ENCODE peak calls at places on chromosome 18, in eight cellular contexts. X, L, U, J, M, A, K and O are unnamed samples.

GRCh38 chr18:46481847-46482245 is 175.2 kb downstream of the LOXHD1 start:
- DNase-seq in X (peak), L (peak), U (no peak), J (no peak), M (no peak), A (no peak), K (no peak), O (no peak)

GRCh38 chr18:7164610-7165009 is 47.0 kb upstream of the LAMA1 start:
- DNase-seq in X (peak), L (peak), U (no peak), J (no peak), M (no peak), A (no peak), K (no peak), O (peak)

GRCh38 chr18:44725300-44726096 is 44.8 kb downstream of the SETBP1 start:
- DNase-seq in X (peak), L (peak), U (peak), J (no peak), M (no peak), A (no peak), K (no peak), O (peak)

GRCh38 chr18:4040391-4041172 is 414.5 kb downstream of the DLGAP1 start:
- DNase-seq in X (no peak), L (no peak), U (no peak), J (peak), M (no peak), A (peak), K (no peak), O (no peak)

GRCh38 chr18:50193796-50194622 is 938 bp downstream of the MYO5B start:
- DNase-seq in X (no peak), L (no peak), U (no peak), J (no peak), M (no peak), A (peak), K (no peak), O (no peak)

GRCh38 chr18:3538456-3538855 is 88.5 kb downstream of the TGIF1 start:
- DNase-seq in X (peak), L (peak), U (no peak), J (no peak), M (no peak), A (no peak), K (no peak), O (no peak)

GRCh38 chr18:46668135-46668534 is 11.1 kb upstream of the LOXHD1 start:
- DNase-seq in X (no peak), L (no peak), U (peak), J (no peak), M (no peak), A (peak), K (no peak), O (no peak)

GRCh38 chr18:61333746-61334490 is 688 bp downstream of the CDH20 start:
- DNase-seq in X (peak), L (peak), U (no peak), J (peak), M (peak), A (no peak), K (no peak), O (no peak)